ENCODE peak calls at places on chromosomes 1 and 21, in five cellular contexts. B, H, V, T and P are unnamed samples. For H3K36me3, the result is how much of the 10 kb centered on the place peaks cover.

GRCh38 chr21:39096754-39097153 is 86.5 kb downstream of the PSMG1 start:
- DNase-seq in B (peak), H (no peak), V (no peak), T (peak), P (no peak)

GRCh38 chr1:44484155-44484688 is 79.2 kb downstream of the RNF220 start:
- DNase-seq in B (peak), H (no peak), V (no peak), T (peak), P (no peak)

GRCh38 chr1:161242313-161242712 is 4.3 kb upstream of the NR1I3 start:
- DNase-seq in B (no peak), H (no peak), V (no peak), T (no peak), P (no peak)

GRCh38 chr1:37809942-37810341 is 1.9 kb upstream of the YRDC start:
- DNase-seq in B (no peak), H (no peak), V (no peak), T (no peak), P (no peak)

GRCh38 chr21:36769051-36769867 is 70.3 kb downstream of the SIM2 start:
- DNase-seq in B (no peak), H (no peak), V (peak), T (no peak), P (no peak)

GRCh38 chr1:94924967-94925366 is 1.9 kb downstream of the CNN3 start:
- DNase-seq in B (no peak), H (no peak), V (peak), T (no peak), P (no peak)

GRCh38 chr1:66478116-66478515 is 55.8 kb upstream of the SGIP1 start:
- DNase-seq in B (no peak), H (no peak), V (peak), T (no peak), P (no peak)

GRCh38 chr21:41819856-41820281 is 53.0 kb upstream of the RIPK4 start:
- DNase-seq in B (no peak), H (no peak), V (no peak), T (no peak), P (peak)

GRCh38 chr1:18535391-18536210 is 54.9 kb downstream of the KLHDC7A start:
- DNase-seq in B (peak), H (no peak), V (no peak), T (no peak), P (no peak)

GRCh38 chr1:167922023-167922422 is 8.1 kb upstream of the ADCY10 start:
- DNase-seq in B (no peak), H (no peak), V (peak), T (no peak), P (no peak)

GRCh38 chr1:197526736-197527371 is 248.4 kb downstream of the DENND1B start:
- DNase-seq in B (no peak), H (no peak), V (peak), T (peak), P (no peak)

GRCh38 chr1:24914226-24915069 is 15.6 kb downstream of the RUNX3 start:
- DNase-seq in B (no peak), H (peak), V (peak), T (no peak), P (no peak)

GRCh38 chr1:155776414-155776813 is 80.6 kb downstream of the GON4L start:
- DNase-seq in B (no peak), H (peak), V (peak), T (no peak), P (no peak)

GRCh38 chr1:158014702-158015320 is 21.4 kb downstream of the KIRREL1 start:
- DNase-seq in B (peak), H (no peak), V (no peak), T (peak), P (no peak)

GRCh38 chr1:73604739-73605138 is 593.2 kb downstream of the LRRIQ3 start:
- DNase-seq in B (no peak), H (no peak), V (no peak), T (peak), P (no peak)

GRCh38 chr1:230831706-230832105 is 36.6 kb downstream of the C1orf198 start:
- DNase-seq in B (peak), H (no peak), V (no peak), T (no peak), P (no peak)

GRCh38 chr1:77759090-77760028 is at the start of gene USP33:
- DNase-seq in B (peak), H (peak), V (peak), T (peak), P (peak)

GRCh38 chr1:23763040-23763577 is 15.1 kb upstream of the PITHD1 start:
- DNase-seq in B (no peak), H (no peak), V (no peak), T (no peak), P (no peak)
- H3K36me3 ChIP-seq in B (half or more), H (half or more), V (under half), T (under half), P (under half)

DNA sequence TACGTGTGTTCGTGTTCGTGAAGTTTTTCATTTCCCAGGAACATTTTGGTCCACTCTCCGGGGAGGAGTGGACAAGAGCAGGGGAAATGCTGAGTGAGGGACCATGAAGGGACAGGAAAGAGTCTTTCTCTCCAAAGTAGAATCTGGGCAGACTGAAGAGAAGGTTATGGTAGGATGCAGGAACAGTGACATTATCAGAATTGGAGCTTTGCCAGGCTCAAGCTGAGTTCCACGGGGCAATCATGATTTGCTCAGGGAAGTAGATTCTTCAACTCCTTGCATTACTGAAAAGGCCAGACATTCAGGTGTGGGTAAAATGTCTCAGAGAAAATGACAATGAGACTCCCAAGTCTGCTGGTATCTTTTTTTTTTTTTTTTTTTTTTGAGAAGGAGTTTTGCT is 16.6 kb downstream of the ATP1A4 start:
- DNase-seq in B (no peak), H (no peak), V (no peak), T (no peak), P (no peak)
- TF ChIP-seq CTCF in B (peak), H (no peak), V (no peak), T (no peak), P (no peak)

DNA sequence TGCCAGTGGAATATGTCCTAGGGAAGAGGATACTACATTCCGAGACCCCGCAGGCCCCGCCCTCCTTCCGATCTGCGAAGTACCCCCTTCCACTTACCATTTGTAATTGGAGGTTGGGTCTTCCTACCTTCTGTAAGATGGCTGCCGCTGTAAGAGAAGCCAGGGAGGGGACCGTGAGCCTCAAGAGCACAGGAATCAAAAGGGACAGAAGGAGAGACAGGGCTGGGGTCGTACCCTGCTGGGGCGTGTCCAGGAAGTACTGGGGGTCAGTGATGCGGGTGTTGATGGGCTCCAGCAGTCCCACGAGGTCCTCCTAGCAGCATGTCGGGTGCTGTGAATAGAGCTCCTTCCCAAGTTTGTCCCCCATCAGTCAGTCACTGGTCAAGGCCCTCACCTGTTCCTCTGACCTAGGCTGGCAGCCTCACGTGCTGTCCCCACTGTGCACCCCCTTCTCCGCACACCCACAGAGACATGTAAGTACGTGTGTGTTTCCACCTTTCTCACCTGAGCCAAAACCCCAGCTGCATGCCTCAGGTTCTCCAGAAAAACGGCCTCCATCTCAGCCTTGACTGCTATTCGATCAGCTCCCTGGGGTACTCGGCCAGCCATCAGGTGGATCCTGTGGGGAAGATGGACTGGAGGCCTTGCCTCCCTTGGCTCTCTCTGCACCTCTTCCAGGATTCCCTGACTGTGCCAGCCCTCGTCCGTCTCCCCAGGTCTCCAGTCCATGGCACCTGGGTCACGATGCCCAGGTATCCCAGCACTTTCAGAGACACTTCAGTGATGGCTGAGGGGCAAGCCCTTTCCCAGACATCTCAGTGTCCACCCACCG is 1.8 kb downstream of the HYI start:
- DNase-seq in B (peak), H (peak), V (no peak), T (no peak), P (no peak)
- H3K36me3 ChIP-seq in B (under half), H (half or more), V (under half), T (under half), P (under half)

DNA sequence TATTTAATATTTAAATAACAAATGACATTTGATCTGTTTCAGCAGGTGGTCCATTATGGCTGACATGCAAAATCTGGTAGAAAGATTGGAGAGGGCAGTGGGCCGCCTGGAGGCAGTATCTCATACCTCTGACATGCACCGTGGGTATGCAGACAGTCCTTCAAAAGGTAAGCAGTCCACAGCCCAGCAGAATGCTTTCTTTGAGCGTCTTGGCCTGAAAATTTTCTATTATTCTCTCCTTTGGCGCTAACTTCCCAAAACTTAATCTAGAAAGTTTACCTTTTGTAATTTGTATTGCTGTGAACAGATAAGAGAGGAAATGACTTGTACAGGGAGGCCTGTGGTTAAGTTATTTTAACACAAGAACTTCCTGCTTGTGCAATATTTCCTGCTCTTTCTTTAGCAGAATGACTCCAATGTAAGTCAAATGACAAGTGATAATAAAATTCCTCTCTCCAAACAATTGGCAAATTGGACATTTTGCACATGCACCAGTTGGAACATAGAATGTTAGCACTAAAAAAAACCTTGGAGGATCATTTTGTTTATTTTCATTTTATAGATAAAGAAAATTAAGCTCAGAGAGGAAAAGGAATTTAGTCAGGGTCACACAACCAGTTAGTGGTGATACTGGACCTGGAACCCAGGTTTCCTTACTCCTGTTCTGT is 18.9 kb downstream of the CAP1 start:
- DNase-seq in B (peak), H (no peak), V (peak), T (peak), P (no peak)
- TF ChIP-seq CTCF in B (peak), H (no peak), V (no peak), T (peak), P (no peak)

GRCh38 chr1:151428068-151428467 is 28.7 kb downstream of the PSMB4 start:
- DNase-seq in B (no peak), H (no peak), V (no peak), T (no peak), P (no peak)
- H3K36me3 ChIP-seq in B (half or more), H (half or more), V (under half), T (under half), P (half or more)

DNA sequence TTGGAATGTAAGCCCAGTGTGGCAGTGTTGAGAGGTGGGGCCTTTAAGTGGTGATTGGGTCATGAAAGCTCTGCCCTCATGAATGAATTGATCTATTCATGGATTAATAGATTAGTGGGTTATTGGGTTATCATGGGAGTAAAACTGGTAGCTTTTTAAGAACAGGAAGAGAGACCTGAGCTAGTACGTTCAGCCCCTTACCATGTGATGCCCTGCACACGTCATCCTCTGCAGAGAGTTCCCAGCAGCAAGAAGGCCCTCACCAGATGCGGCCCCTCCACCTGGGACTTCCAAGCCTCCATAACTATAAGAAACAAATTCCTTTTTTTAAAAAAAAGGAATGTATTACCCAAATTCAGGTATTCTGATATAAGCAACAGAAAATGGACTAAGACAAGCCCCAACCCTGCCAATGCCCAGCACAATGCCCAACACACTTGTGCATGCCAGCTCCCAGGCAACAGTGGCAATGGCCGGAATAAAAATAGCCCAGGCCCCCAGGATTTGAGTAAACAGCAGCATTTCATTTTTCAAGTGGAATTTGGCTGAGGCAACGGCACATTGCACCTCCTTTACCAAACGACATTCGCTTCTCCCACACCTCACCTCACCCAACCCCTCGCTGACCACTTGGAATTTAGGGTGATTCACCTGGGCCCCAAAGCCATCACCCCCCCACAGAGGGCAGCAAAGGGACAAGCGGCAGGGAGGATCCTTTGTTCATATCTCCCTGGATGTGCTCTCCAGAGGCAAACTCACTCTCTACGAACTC is 215.9 kb downstream of the TOMM20 start:
- DNase-seq in B (peak), H (no peak), V (no peak), T (peak), P (peak)
- TF ChIP-seq CTCF in B (peak), H (no peak), V (no peak), T (peak), P (no peak)

GRCh38 chr1:41399148-41399795 is 38.0 kb downstream of the FOXO6 start:
- DNase-seq in B (no peak), H (peak), V (no peak), T (no peak), P (no peak)
- H3K36me3 ChIP-seq in B (under half), H (under half), V (under half), T (under half), P (under half)

GRCh38 chr1:2821970-2822620 is 20.6 kb upstream of the TTC34 start:
- DNase-seq in B (no peak), H (peak), V (no peak), T (peak), P (peak)
- TF ChIP-seq CTCF in B (no peak), H (peak), V (no peak), T (peak), P (peak)

GRCh38 chr1:225410036-225410435 is 17.8 kb downstream of the LBR start:
- DNase-seq in B (no peak), H (no peak), V (no peak), T (no peak), P (no peak)
- H3K36me3 ChIP-seq in B (half or more), H (half or more), V (under half), T (under half), P (under half)

GRCh38 chr1:239558992-239559391 is 172.6 kb downstream of the CHRM3 start:
- DNase-seq in B (no peak), H (no peak), V (no peak), T (no peak), P (no peak)
- TF ChIP-seq CTCF in B (no peak), H (no peak), V (no peak), T (no peak), P (no peak)